ENCODE peak calls at places on chromosomes 6 and 20, in four cellular contexts. One of them, this sample, is unnamed.

GRCh38 chr6:48990746-48991145 is 472.3 kb downstream of the MMUT start:
- DNase-seq in psoas muscle: no peak
- DNase-seq in T-helper 2 cell: no peak
- DNase-seq in neuronal stem cell: no peak
- DNase-seq in this sample: no peak

GRCh38 chr6:13848553-13849150 is 34.3 kb upstream of the MCUR1 start:
- DNase-seq in psoas muscle: no peak
- DNase-seq in T-helper 2 cell: no peak
- DNase-seq in neuronal stem cell: no peak
- DNase-seq in this sample: no peak

GRCh38 chr6:20630617-20631448 is 96.6 kb downstream of the CDKAL1 start:
- DNase-seq in psoas muscle: no peak
- DNase-seq in neuronal stem cell: no peak
- DNase-seq in T-helper 2 cell: no peak
- DNase-seq in this sample: no peak

GRCh38 chr6:16901777-16902176 is 140.5 kb upstream of the ATXN1 start:
- DNase-seq in neuronal stem cell: no peak
- DNase-seq in T-helper 2 cell: no peak
- DNase-seq in psoas muscle: peak; percentile 52
- DNase-seq in this sample: peak; percentile 61

GRCh38 chr6:40904583-40905194 is 134.3 kb downstream of the UNC5CL start:
- DNase-seq in psoas muscle: no peak
- DNase-seq in neuronal stem cell: no peak
- DNase-seq in T-helper 2 cell: no peak
- DNase-seq in this sample: no peak

GRCh38 chr20:49256261-49256660 is 21.6 kb downstream of the ZNFX1 start:
- DNase-seq in neuronal stem cell: no peak
- DNase-seq in T-helper 2 cell: no peak
- DNase-seq in psoas muscle: no peak
- DNase-seq in this sample: no peak

GRCh38 chr20:22403860-22404608 is 180.3 kb downstream of the FOXA2 start:
- DNase-seq in T-helper 2 cell: no peak
- DNase-seq in psoas muscle: no peak
- DNase-seq in neuronal stem cell: peak; percentile 20
- DNase-seq in this sample: no peak

GRCh38 chr6:53496797-53497196 is 48.1 kb downstream of the GCLC start:
- DNase-seq in neuronal stem cell: no peak
- DNase-seq in T-helper 2 cell: no peak
- DNase-seq in psoas muscle: no peak
- DNase-seq in this sample: no peak

GRCh38 chr20:22910287-22910852 is 124.7 kb upstream of the SSTR4 start:
- DNase-seq in neuronal stem cell: no peak
- DNase-seq in psoas muscle: no peak
- DNase-seq in T-helper 2 cell: no peak
- DNase-seq in this sample: no peak

GRCh38 chr6:149212202-149212601 is 105.3 kb upstream of the TAB2 start:
- DNase-seq in psoas muscle: no peak
- DNase-seq in neuronal stem cell: no peak
- DNase-seq in T-helper 2 cell: no peak
- DNase-seq in this sample: no peak

This sample was measured in tibial nerve.